ENCODE peak calls at places on chromosome 2, in eight cellular contexts. One of them, this sample, is unnamed.
A peak's percentile ranks its signal among the peaks of the same experiment; 100 is the strongest.

GRCh38 chr2:204197601-204198000 is 261.0 kb downstream of the ICOS start:
- DNase-seq in NCI-H748 treated with DMSO at 0.1 percent for 48 hours: no peak
- DNase-seq in T-helper 1 cell: no peak
- DNase-seq in stimulated activated CD4-positive, alpha-beta T cell treated with anti-CD3 and anti-CD28 coated beads, Interleukin-12 subunit alpha, Interleukin-12 subunit beta, amount 100 ng/mL, for 48 hours: no peak
- DNase-seq in B cell: no peak
- DNase-seq in WTC11: no peak
- DNase-seq in activated CD4-positive, alpha-beta T cell treated with anti-CD3 and anti-CD28 coated beads for 36 hours: no peak
- DNase-seq in activated T-helper 9 cell treated with anti-CD3 and anti-CD28 coated beads, Interleukin-2, amount 50 U/mL, for 16 hours: no peak
- DNase-seq in this sample: no peak

GRCh38 chr2:75276093-75277055 is 77.1 kb upstream of the TACR1 start:
- DNase-seq in stimulated activated CD4-positive, alpha-beta T cell treated with anti-CD3 and anti-CD28 coated beads, Interleukin-12 subunit alpha, Interleukin-12 subunit beta, amount 100 ng/mL, for 48 hours: no peak
- DNase-seq in NCI-H748 treated with DMSO at 0.1 percent for 48 hours: no peak
- DNase-seq in WTC11: no peak
- DNase-seq in activated CD4-positive, alpha-beta T cell treated with anti-CD3 and anti-CD28 coated beads for 36 hours: no peak
- DNase-seq in activated T-helper 9 cell treated with anti-CD3 and anti-CD28 coated beads, Interleukin-2, amount 50 U/mL, for 16 hours: no peak
- DNase-seq in T-helper 1 cell: no peak
- DNase-seq in B cell: no peak
- DNase-seq in this sample: peak; percentile 20

GRCh38 chr2:241018051-241018891 is 19.9 kb downstream of the SNED1 start:
- DNase-seq in NCI-H748 treated with DMSO at 0.1 percent for 48 hours: no peak
- DNase-seq in stimulated activated CD4-positive, alpha-beta T cell treated with anti-CD3 and anti-CD28 coated beads, Interleukin-12 subunit alpha, Interleukin-12 subunit beta, amount 100 ng/mL, for 48 hours: no peak
- DNase-seq in activated T-helper 9 cell treated with anti-CD3 and anti-CD28 coated beads, Interleukin-2, amount 50 U/mL, for 16 hours: no peak
- DNase-seq in WTC11: no peak
- DNase-seq in T-helper 1 cell: no peak
- DNase-seq in activated CD4-positive, alpha-beta T cell treated with anti-CD3 and anti-CD28 coated beads for 36 hours: no peak
- DNase-seq in B cell: no peak
- DNase-seq in this sample: no peak

GRCh38 chr2:1746174-1747064 is 2.1 kb upstream of the PXDN start:
- DNase-seq in NCI-H748 treated with DMSO at 0.1 percent for 48 hours: no peak
- DNase-seq in stimulated activated CD4-positive, alpha-beta T cell treated with anti-CD3 and anti-CD28 coated beads, Interleukin-12 subunit alpha, Interleukin-12 subunit beta, amount 100 ng/mL, for 48 hours: no peak
- DNase-seq in activated T-helper 9 cell treated with anti-CD3 and anti-CD28 coated beads, Interleukin-2, amount 50 U/mL, for 16 hours: no peak
- DNase-seq in T-helper 1 cell: no peak
- DNase-seq in B cell: no peak
- DNase-seq in WTC11: peak; percentile 3
- DNase-seq in activated CD4-positive, alpha-beta T cell treated with anti-CD3 and anti-CD28 coated beads for 36 hours: no peak
- DNase-seq in this sample: no peak

GRCh38 chr2:219871396-219871795 is 244.0 kb downstream of the SLC4A3 start:
- DNase-seq in stimulated activated CD4-positive, alpha-beta T cell treated with anti-CD3 and anti-CD28 coated beads, Interleukin-12 subunit alpha, Interleukin-12 subunit beta, amount 100 ng/mL, for 48 hours: no peak
- DNase-seq in T-helper 1 cell: no peak
- DNase-seq in B cell: no peak
- DNase-seq in NCI-H748 treated with DMSO at 0.1 percent for 48 hours: no peak
- DNase-seq in activated T-helper 9 cell treated with anti-CD3 and anti-CD28 coated beads, Interleukin-2, amount 50 U/mL, for 16 hours: no peak
- DNase-seq in activated CD4-positive, alpha-beta T cell treated with anti-CD3 and anti-CD28 coated beads for 36 hours: no peak
- DNase-seq in WTC11: no peak
- DNase-seq in this sample: peak; percentile 33

GRCh38 chr2:45923701-45924100 is 272.2 kb downstream of the PRKCE start:
- DNase-seq in T-helper 1 cell: no peak
- DNase-seq in B cell: no peak
- DNase-seq in activated T-helper 9 cell treated with anti-CD3 and anti-CD28 coated beads, Interleukin-2, amount 50 U/mL, for 16 hours: no peak
- DNase-seq in WTC11: no peak
- DNase-seq in stimulated activated CD4-positive, alpha-beta T cell treated with anti-CD3 and anti-CD28 coated beads, Interleukin-12 subunit alpha, Interleukin-12 subunit beta, amount 100 ng/mL, for 48 hours: no peak
- DNase-seq in NCI-H748 treated with DMSO at 0.1 percent for 48 hours: no peak
- DNase-seq in activated CD4-positive, alpha-beta T cell treated with anti-CD3 and anti-CD28 coated beads for 36 hours: no peak
- DNase-seq in this sample: no peak

GRCh38 chr2:38106420-38107182 is 30.6 kb upstream of the CYP1B1 start:
- DNase-seq in stimulated activated CD4-positive, alpha-beta T cell treated with anti-CD3 and anti-CD28 coated beads, Interleukin-12 subunit alpha, Interleukin-12 subunit beta, amount 100 ng/mL, for 48 hours: no peak
- DNase-seq in T-helper 1 cell: peak; percentile 52
- DNase-seq in WTC11: no peak
- DNase-seq in activated CD4-positive, alpha-beta T cell treated with anti-CD3 and anti-CD28 coated beads for 36 hours: no peak
- DNase-seq in NCI-H748 treated with DMSO at 0.1 percent for 48 hours: no peak
- DNase-seq in activated T-helper 9 cell treated with anti-CD3 and anti-CD28 coated beads, Interleukin-2, amount 50 U/mL, for 16 hours: no peak
- DNase-seq in B cell: no peak
- DNase-seq in this sample: no peak

GRCh38 chr2:190111166-190111565 is 48.6 kb upstream of the MSTN start:
- DNase-seq in NCI-H748 treated with DMSO at 0.1 percent for 48 hours: no peak
- DNase-seq in WTC11: no peak
- DNase-seq in B cell: no peak
- DNase-seq in activated T-helper 9 cell treated with anti-CD3 and anti-CD28 coated beads, Interleukin-2, amount 50 U/mL, for 16 hours: no peak
- DNase-seq in stimulated activated CD4-positive, alpha-beta T cell treated with anti-CD3 and anti-CD28 coated beads, Interleukin-12 subunit alpha, Interleukin-12 subunit beta, amount 100 ng/mL, for 48 hours: no peak
- DNase-seq in activated CD4-positive, alpha-beta T cell treated with anti-CD3 and anti-CD28 coated beads for 36 hours: no peak
- DNase-seq in T-helper 1 cell: no peak
- DNase-seq in this sample: no peak

GRCh38 chr2:143398701-143399260 is 269.6 kb downstream of the ARHGAP15 start:
- DNase-seq in activated T-helper 9 cell treated with anti-CD3 and anti-CD28 coated beads, Interleukin-2, amount 50 U/mL, for 16 hours: no peak
- DNase-seq in B cell: no peak
- DNase-seq in T-helper 1 cell: no peak
- DNase-seq in NCI-H748 treated with DMSO at 0.1 percent for 48 hours: peak; percentile 4
- DNase-seq in stimulated activated CD4-positive, alpha-beta T cell treated with anti-CD3 and anti-CD28 coated beads, Interleukin-12 subunit alpha, Interleukin-12 subunit beta, amount 100 ng/mL, for 48 hours: no peak
- DNase-seq in activated CD4-positive, alpha-beta T cell treated with anti-CD3 and anti-CD28 coated beads for 36 hours: no peak
- DNase-seq in WTC11: no peak
- DNase-seq in this sample: no peak

GRCh38 chr2:118371500-118371899 is 283.2 kb downstream of the INSIG2 start:
- DNase-seq in WTC11: peak; percentile 70
- DNase-seq in stimulated activated CD4-positive, alpha-beta T cell treated with anti-CD3 and anti-CD28 coated beads, Interleukin-12 subunit alpha, Interleukin-12 subunit beta, amount 100 ng/mL, for 48 hours: no peak
- DNase-seq in NCI-H748 treated with DMSO at 0.1 percent for 48 hours: no peak
- DNase-seq in activated T-helper 9 cell treated with anti-CD3 and anti-CD28 coated beads, Interleukin-2, amount 50 U/mL, for 16 hours: no peak
- DNase-seq in B cell: no peak
- DNase-seq in T-helper 1 cell: no peak
- DNase-seq in activated CD4-positive, alpha-beta T cell treated with anti-CD3 and anti-CD28 coated beads for 36 hours: peak; percentile 36
- DNase-seq in this sample: peak; percentile 47

GRCh38 chr2:73832905-73833304 is 4.1 kb downstream of the STAMBP start:
- DNase-seq in T-helper 1 cell: no peak
- DNase-seq in activated T-helper 9 cell treated with anti-CD3 and anti-CD28 coated beads, Interleukin-2, amount 50 U/mL, for 16 hours: no peak
- DNase-seq in B cell: no peak
- DNase-seq in activated CD4-positive, alpha-beta T cell treated with anti-CD3 and anti-CD28 coated beads for 36 hours: no peak
- DNase-seq in WTC11: no peak
- DNase-seq in stimulated activated CD4-positive, alpha-beta T cell treated with anti-CD3 and anti-CD28 coated beads, Interleukin-12 subunit alpha, Interleukin-12 subunit beta, amount 100 ng/mL, for 48 hours: no peak
- DNase-seq in NCI-H748 treated with DMSO at 0.1 percent for 48 hours: no peak
- DNase-seq in this sample: no peak

GRCh38 chr2:150598383-150598782 is 110.9 kb upstream of the RND3 start:
- DNase-seq in WTC11: no peak
- DNase-seq in activated CD4-positive, alpha-beta T cell treated with anti-CD3 and anti-CD28 coated beads for 36 hours: no peak
- DNase-seq in stimulated activated CD4-positive, alpha-beta T cell treated with anti-CD3 and anti-CD28 coated beads, Interleukin-12 subunit alpha, Interleukin-12 subunit beta, amount 100 ng/mL, for 48 hours: no peak
- DNase-seq in activated T-helper 9 cell treated with anti-CD3 and anti-CD28 coated beads, Interleukin-2, amount 50 U/mL, for 16 hours: no peak
- DNase-seq in T-helper 1 cell: no peak
- DNase-seq in B cell: no peak
- DNase-seq in NCI-H748 treated with DMSO at 0.1 percent for 48 hours: no peak
- DNase-seq in this sample: no peak

GRCh38 chr2:240627736-240628506 is 2.6 kb downstream of the GPR35 start:
- DNase-seq in activated CD4-positive, alpha-beta T cell treated with anti-CD3 and anti-CD28 coated beads for 36 hours: no peak
- DNase-seq in B cell: no peak
- DNase-seq in NCI-H748 treated with DMSO at 0.1 percent for 48 hours: no peak
- DNase-seq in WTC11: no peak
- DNase-seq in T-helper 1 cell: no peak
- DNase-seq in activated T-helper 9 cell treated with anti-CD3 and anti-CD28 coated beads, Interleukin-2, amount 50 U/mL, for 16 hours: no peak
- DNase-seq in stimulated activated CD4-positive, alpha-beta T cell treated with anti-CD3 and anti-CD28 coated beads, Interleukin-12 subunit alpha, Interleukin-12 subunit beta, amount 100 ng/mL, for 48 hours: no peak
- DNase-seq in this sample: no peak

GRCh38 chr2:225040862-225041209 is 1.4 kb downstream of the DOCK10 start:
- DNase-seq in WTC11: peak; percentile 9
- DNase-seq in B cell: peak; percentile 58
- DNase-seq in T-helper 1 cell: peak; percentile 64
- DNase-seq in activated CD4-positive, alpha-beta T cell treated with anti-CD3 and anti-CD28 coated beads for 36 hours: peak; percentile 69
- DNase-seq in activated T-helper 9 cell treated with anti-CD3 and anti-CD28 coated beads, Interleukin-2, amount 50 U/mL, for 16 hours: peak; percentile 29
- DNase-seq in stimulated activated CD4-positive, alpha-beta T cell treated with anti-CD3 and anti-CD28 coated beads, Interleukin-12 subunit alpha, Interleukin-12 subunit beta, amount 100 ng/mL, for 48 hours: no peak
- DNase-seq in NCI-H748 treated with DMSO at 0.1 percent for 48 hours: no peak
- DNase-seq in this sample: no peak

GRCh38 chr2:57550912-57551311 is 495.7 kb upstream of the VRK2 start:
- DNase-seq in T-helper 1 cell: no peak
- DNase-seq in B cell: no peak
- DNase-seq in activated CD4-positive, alpha-beta T cell treated with anti-CD3 and anti-CD28 coated beads for 36 hours: no peak
- DNase-seq in NCI-H748 treated with DMSO at 0.1 percent for 48 hours: no peak
- DNase-seq in activated T-helper 9 cell treated with anti-CD3 and anti-CD28 coated beads, Interleukin-2, amount 50 U/mL, for 16 hours: no peak
- DNase-seq in WTC11: no peak
- DNase-seq in stimulated activated CD4-positive, alpha-beta T cell treated with anti-CD3 and anti-CD28 coated beads, Interleukin-12 subunit alpha, Interleukin-12 subunit beta, amount 100 ng/mL, for 48 hours: no peak
- DNase-seq in this sample: no peak

GRCh38 chr2:218374795-218375194 is 7.3 kb upstream of the SLC11A1 start:
- DNase-seq in NCI-H748 treated with DMSO at 0.1 percent for 48 hours: no peak
- DNase-seq in WTC11: no peak
- DNase-seq in activated CD4-positive, alpha-beta T cell treated with anti-CD3 and anti-CD28 coated beads for 36 hours: no peak
- DNase-seq in activated T-helper 9 cell treated with anti-CD3 and anti-CD28 coated beads, Interleukin-2, amount 50 U/mL, for 16 hours: no peak
- DNase-seq in B cell: no peak
- DNase-seq in stimulated activated CD4-positive, alpha-beta T cell treated with anti-CD3 and anti-CD28 coated beads, Interleukin-12 subunit alpha, Interleukin-12 subunit beta, amount 100 ng/mL, for 48 hours: no peak
- DNase-seq in T-helper 1 cell: no peak
- DNase-seq in this sample: no peak

GRCh38 chr2:190627881-190628412 is 20.9 kb upstream of the NAB1 start:
- DNase-seq in B cell: peak; percentile 30
- DNase-seq in activated CD4-positive, alpha-beta T cell treated with anti-CD3 and anti-CD28 coated beads for 36 hours: peak; percentile 38
- DNase-seq in T-helper 1 cell: peak; percentile 20
- DNase-seq in WTC11: peak; percentile 35
- DNase-seq in NCI-H748 treated with DMSO at 0.1 percent for 48 hours: peak; percentile 86
- DNase-seq in activated T-helper 9 cell treated with anti-CD3 and anti-CD28 coated beads, Interleukin-2, amount 50 U/mL, for 16 hours: no peak
- DNase-seq in stimulated activated CD4-positive, alpha-beta T cell treated with anti-CD3 and anti-CD28 coated beads, Interleukin-12 subunit alpha, Interleukin-12 subunit beta, amount 100 ng/mL, for 48 hours: no peak
- DNase-seq in this sample: no peak

GRCh38 chr2:131394147-131394931 is 30.4 kb upstream of the RAB6D start:
- DNase-seq in activated T-helper 9 cell treated with anti-CD3 and anti-CD28 coated beads, Interleukin-2, amount 50 U/mL, for 16 hours: no peak
- DNase-seq in stimulated activated CD4-positive, alpha-beta T cell treated with anti-CD3 and anti-CD28 coated beads, Interleukin-12 subunit alpha, Interleukin-12 subunit beta, amount 100 ng/mL, for 48 hours: no peak
- DNase-seq in T-helper 1 cell: peak; percentile 18
- DNase-seq in NCI-H748 treated with DMSO at 0.1 percent for 48 hours: no peak
- DNase-seq in WTC11: peak; percentile 63
- DNase-seq in B cell: no peak
- DNase-seq in activated CD4-positive, alpha-beta T cell treated with anti-CD3 and anti-CD28 coated beads for 36 hours: peak; percentile 53
- DNase-seq in this sample: no peak

GRCh38 chr2:86764661-86765307 is 25.9 kb downstream of the CD8A start:
- DNase-seq in activated CD4-positive, alpha-beta T cell treated with anti-CD3 and anti-CD28 coated beads for 36 hours: peak; percentile 41
- DNase-seq in B cell: peak; percentile 38
- DNase-seq in activated T-helper 9 cell treated with anti-CD3 and anti-CD28 coated beads, Interleukin-2, amount 50 U/mL, for 16 hours: no peak
- DNase-seq in stimulated activated CD4-positive, alpha-beta T cell treated with anti-CD3 and anti-CD28 coated beads, Interleukin-12 subunit alpha, Interleukin-12 subunit beta, amount 100 ng/mL, for 48 hours: peak; percentile 24
- DNase-seq in T-helper 1 cell: peak; percentile 31
- DNase-seq in WTC11: no peak
- DNase-seq in NCI-H748 treated with DMSO at 0.1 percent for 48 hours: peak; percentile 1
- DNase-seq in this sample: no peak

GRCh38 chr2:62919041-62919440 is 131.6 kb upstream of the OTX1 start:
- DNase-seq in NCI-H748 treated with DMSO at 0.1 percent for 48 hours: no peak
- DNase-seq in WTC11: no peak
- DNase-seq in T-helper 1 cell: no peak
- DNase-seq in B cell: no peak
- DNase-seq in stimulated activated CD4-positive, alpha-beta T cell treated with anti-CD3 and anti-CD28 coated beads, Interleukin-12 subunit alpha, Interleukin-12 subunit beta, amount 100 ng/mL, for 48 hours: no peak
- DNase-seq in activated T-helper 9 cell treated with anti-CD3 and anti-CD28 coated beads, Interleukin-2, amount 50 U/mL, for 16 hours: no peak
- DNase-seq in activated CD4-positive, alpha-beta T cell treated with anti-CD3 and anti-CD28 coated beads for 36 hours: no peak
- DNase-seq in this sample: no peak

GRCh38 chr2:240963065-240963375 is 35.4 kb upstream of the SNED1 start:
- DNase-seq in B cell: peak; percentile 39
- DNase-seq in stimulated activated CD4-positive, alpha-beta T cell treated with anti-CD3 and anti-CD28 coated beads, Interleukin-12 subunit alpha, Interleukin-12 subunit beta, amount 100 ng/mL, for 48 hours: no peak
- DNase-seq in activated CD4-positive, alpha-beta T cell treated with anti-CD3 and anti-CD28 coated beads for 36 hours: no peak
- DNase-seq in WTC11: no peak
- DNase-seq in activated T-helper 9 cell treated with anti-CD3 and anti-CD28 coated beads, Interleukin-2, amount 50 U/mL, for 16 hours: no peak
- DNase-seq in T-helper 1 cell: no peak
- DNase-seq in NCI-H748 treated with DMSO at 0.1 percent for 48 hours: no peak
- DNase-seq in this sample: no peak

GRCh38 chr2:80026040-80026729 is 278.4 kb downstream of the LRRTM1 start:
- DNase-seq in NCI-H748 treated with DMSO at 0.1 percent for 48 hours: no peak
- DNase-seq in WTC11: no peak
- DNase-seq in B cell: no peak
- DNase-seq in stimulated activated CD4-positive, alpha-beta T cell treated with anti-CD3 and anti-CD28 coated beads, Interleukin-12 subunit alpha, Interleukin-12 subunit beta, amount 100 ng/mL, for 48 hours: no peak
- DNase-seq in activated CD4-positive, alpha-beta T cell treated with anti-CD3 and anti-CD28 coated beads for 36 hours: no peak
- DNase-seq in T-helper 1 cell: no peak
- DNase-seq in activated T-helper 9 cell treated with anti-CD3 and anti-CD28 coated beads, Interleukin-2, amount 50 U/mL, for 16 hours: no peak
- DNase-seq in this sample: no peak

GRCh38 chr2:232574674-232575403 is 24.4 kb downstream of the EIF4E2 start:
- DNase-seq in activated T-helper 9 cell treated with anti-CD3 and anti-CD28 coated beads, Interleukin-2, amount 50 U/mL, for 16 hours: no peak
- DNase-seq in activated CD4-positive, alpha-beta T cell treated with anti-CD3 and anti-CD28 coated beads for 36 hours: no peak
- DNase-seq in T-helper 1 cell: no peak
- DNase-seq in B cell: no peak
- DNase-seq in NCI-H748 treated with DMSO at 0.1 percent for 48 hours: no peak
- DNase-seq in stimulated activated CD4-positive, alpha-beta T cell treated with anti-CD3 and anti-CD28 coated beads, Interleukin-12 subunit alpha, Interleukin-12 subunit beta, amount 100 ng/mL, for 48 hours: no peak
- DNase-seq in WTC11: no peak
- DNase-seq in this sample: no peak

GRCh38 chr2:65358690-65359400 is 73.6 kb downstream of the SPRED2 start:
- DNase-seq in WTC11: no peak
- DNase-seq in activated T-helper 9 cell treated with anti-CD3 and anti-CD28 coated beads, Interleukin-2, amount 50 U/mL, for 16 hours: no peak
- DNase-seq in T-helper 1 cell: no peak
- DNase-seq in NCI-H748 treated with DMSO at 0.1 percent for 48 hours: no peak
- DNase-seq in B cell: no peak
- DNase-seq in stimulated activated CD4-positive, alpha-beta T cell treated with anti-CD3 and anti-CD28 coated beads, Interleukin-12 subunit alpha, Interleukin-12 subunit beta, amount 100 ng/mL, for 48 hours: no peak
- DNase-seq in activated CD4-positive, alpha-beta T cell treated with anti-CD3 and anti-CD28 coated beads for 36 hours: no peak
- DNase-seq in this sample: no peak

This sample was measured in iPS DF 19.7.